ENCODE peak calls at places on chromosome 9, in six cellular contexts. J, U, S, F, X and D are unnamed samples.
A peak's percentile ranks its signal among the peaks of the same experiment; 100 is the strongest.

GRCh38 chr9:35903049-35903448 is 3.0 kb upstream of the HRCT1 start:
- DNase-seq in S (peak; percentile 51), F (no peak), X (no peak), U (no peak), J (peak; percentile 72), D (no peak)

GRCh38 chr9:114395196-114395595 is 7.4 kb upstream of the AKNA start:
- DNase-seq in X (no peak), S (no peak), U (no peak), F (no peak), J (peak; percentile 57), D (no peak)

GRCh38 chr9:135840539-135840938 is 66.8 kb downstream of the CAMSAP1 start:
- DNase-seq in F (no peak), J (no peak), S (no peak), U (no peak), X (no peak), D (no peak)

GRCh38 chr9:112764837-112765236 is 14.3 kb downstream of the SNX30 start:
- DNase-seq in F (no peak), X (no peak), U (no peak), S (peak; percentile 31), J (no peak), D (no peak)

GRCh38 chr9:91296354-91296753 is 65.4 kb downstream of the AUH start:
- DNase-seq in X (no peak), J (no peak), S (no peak), F (no peak), U (no peak), D (no peak)

GRCh38 chr9:125767349-125767748 is 20.2 kb downstream of the PBX3 start:
- DNase-seq in S (no peak), X (no peak), J (no peak), F (no peak), U (no peak), D (no peak)

GRCh38 chr9:71931166-71931565 is 19.7 kb downstream of the C9orf85 start:
- DNase-seq in S (no peak), U (no peak), J (no peak), F (no peak), X (no peak), D (no peak)

GRCh38 chr9:33737811-33738606 is 57.4 kb upstream of the PRSS3 start:
- DNase-seq in F (no peak), S (peak; percentile 28), J (peak; percentile 59), U (peak; percentile 65), X (no peak), D (no peak)

GRCh38 chr9:126528111-126528510 is 85.6 kb upstream of the LMX1B start:
- DNase-seq in F (no peak), U (no peak), J (no peak), S (no peak), X (no peak), D (no peak)

GRCh38 chr9:87792831-87793288 is 66.9 kb downstream of the CTSL start:
- DNase-seq in X (peak; percentile 36), J (no peak), U (no peak), F (no peak), S (peak; percentile 79), D (peak; percentile 23)

GRCh38 chr9:33024126-33024965 is 727 bp upstream of the DNAJA1 start:
- DNase-seq in S (no peak), X (no peak), F (no peak), U (no peak), J (peak; percentile 63), D (no peak)

GRCh38 chr9:26266111-26266791 is 588.0 kb upstream of the TUSC1 start:
- DNase-seq in F (no peak), J (no peak), X (no peak), S (no peak), U (no peak), D (no peak)

GRCh38 chr9:81320909-81321482 is 368.4 kb downstream of the TLE1 start:
- DNase-seq in U (no peak), X (no peak), F (no peak), S (no peak), J (peak; percentile 70), D (no peak)

GRCh38 chr9:131578778-131579504 is 33.6 kb downstream of the PRRT1B start:
- DNase-seq in F (peak; percentile 66), X (peak; percentile 16), U (no peak), S (no peak), J (peak; percentile 56), D (peak; percentile 43)

GRCh38 chr9:106974341-106974740 is 111.4 kb downstream of the ZNF462 start:
- DNase-seq in S (no peak), X (no peak), J (no peak), F (no peak), U (no peak), D (no peak)

GRCh38 chr9:33106827-33107621 is 30.6 kb upstream of the SMU1 start:
- DNase-seq in F (no peak), S (peak; percentile 23), J (no peak), X (no peak), U (no peak), D (no peak)

GRCh38 chr9:35790385-35791291 is 753 bp upstream of the NPR2 start:
- DNase-seq in S (peak; percentile 72), F (peak; percentile 72), U (peak; percentile 78), J (peak; percentile 92), X (no peak), D (peak; percentile 69)

GRCh38 chr9:119366909-119367690 is 2.1 kb downstream of the BRINP1 start:
- DNase-seq in U (no peak), F (no peak), S (no peak), J (no peak), X (no peak), D (no peak)

GRCh38 chr9:3777137-3777536 is 251.3 kb upstream of the RFX3 start:
- DNase-seq in X (no peak), J (no peak), F (no peak), U (no peak), S (no peak), D (no peak)

GRCh38 chr9:136629879-136630661 is 32.6 kb upstream of the EGFL7 start:
- DNase-seq in U (peak; percentile 88), X (no peak), S (peak; percentile 72), J (peak; percentile 91), F (peak; percentile 79), D (no peak)

GRCh38 chr9:83955985-83956287 is 24.1 kb downstream of the HNRNPK start:
- DNase-seq in F (no peak), J (no peak), U (no peak), S (no peak), X (no peak), D (no peak)

GRCh38 chr9:135199489-135199888 is 112.0 kb downstream of the OLFM1 start:
- DNase-seq in S (no peak), X (no peak), F (no peak), J (no peak), U (no peak), D (no peak)

GRCh38 chr9:115164511-115164974 is 46.6 kb upstream of the TNC start:
- DNase-seq in J (peak; percentile 15), S (no peak), U (no peak), X (no peak), F (no peak), D (no peak)

GRCh38 chr9:21070171-21070571 is 7.6 kb downstream of the IFNB1 start:
- DNase-seq in F (no peak), S (no peak), U (no peak), J (no peak), X (no peak), D (no peak)

GRCh38 chr9:112325600-112325999 is 7.8 kb downstream of the PTBP3 start:
- DNase-seq in U (no peak), S (no peak), F (no peak), J (no peak), X (no peak), D (no peak)

GRCh38 chr9:123268240-123268949 is at the start of gene STRBP:
- DNase-seq in U (peak; percentile 94), F (peak; percentile 92), S (peak; percentile 99), X (peak; percentile 50), J (peak; percentile 99), D (peak; percentile 92)

GRCh38 chr9:8917978-8918739 is 1118.6 kb upstream of the DMAC1 start:
- DNase-seq in J (no peak), U (no peak), F (no peak), X (no peak), S (no peak), D (no peak)

GRCh38 chr9:129111762-129112151 is 542 bp downstream of the PTPA start:
- DNase-seq in X (no peak), F (peak; percentile 54), U (no peak), J (peak; percentile 69), S (peak; percentile 56), D (no peak)

GRCh38 chr9:69785757-69786156 is 25.9 kb upstream of the PTAR1 start:
- DNase-seq in S (no peak), J (no peak), X (no peak), F (no peak), U (no peak), D (no peak)

GRCh38 chr9:109817146-109817845 is 37.3 kb downstream of the PALM2AKAP2 start:
- DNase-seq in F (no peak), J (no peak), U (peak; percentile 47), S (no peak), X (no peak), D (no peak)
- TF ChIP-seq TAF1 in F (no peak), J (no peak), U (no peak), S (no peak), X (no peak), D (no peak)

GRCh38 chr9:89891221-89892052 is 286.6 kb downstream of the GADD45G start:
- DNase-seq in U (no peak), S (no peak), X (no peak), F (no peak), J (no peak), D (no peak)
- TF ChIP-seq POLR2AphosphoS5 in U (no peak), S (no peak), X (no peak), F (no peak), J (no peak), D (no peak)

GRCh38 chr9:102967979-102968378 is 27.2 kb upstream of the CYLC2 start:
- DNase-seq in J (no peak), X (no peak), S (no peak), U (no peak), F (no peak), D (no peak)
- TF ChIP-seq TAF1 in J (no peak), X (no peak), S (no peak), U (no peak), F (no peak), D (no peak)

GRCh38 chr9:16773116-16773515 is 97.4 kb downstream of the BNC2 start:
- DNase-seq in J (no peak), S (no peak), X (no peak), U (no peak), F (no peak), D (no peak)

GRCh38 chr9:16773617-16774016 is 96.9 kb downstream of the BNC2 start:
- DNase-seq in X (no peak), U (no peak), J (no peak), F (no peak), S (no peak), D (no peak)

GRCh38 chr9:16771352-16771751 is 99.1 kb downstream of the BNC2 start:
- DNase-seq in X (no peak), F (no peak), S (no peak), U (no peak), J (no peak), D (no peak)

GRCh38 chr9:16768816-16769215 is 101.7 kb downstream of the BNC2 start:
- DNase-seq in U (no peak), S (no peak), F (no peak), J (no peak), X (no peak), D (no peak)

DNA sequence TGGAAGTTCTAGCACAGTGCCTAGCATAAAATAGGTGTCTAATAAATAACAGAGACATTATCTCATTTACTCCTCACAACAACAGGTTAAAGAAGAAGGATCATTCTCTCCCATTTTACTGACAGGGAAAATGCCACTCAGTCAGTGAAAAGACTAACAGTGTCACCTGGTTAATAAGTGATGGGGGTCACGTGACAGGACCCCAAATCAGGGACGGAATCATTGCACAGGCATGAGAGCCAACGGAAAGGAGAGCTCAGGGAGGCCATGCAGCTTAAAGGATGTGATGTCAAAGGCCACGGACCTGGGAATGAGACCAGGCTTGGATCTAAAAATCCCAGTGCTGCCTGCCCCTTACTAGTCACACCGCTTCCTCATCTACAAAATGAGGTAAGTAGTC is 101.2 kb downstream of the BNC2 start:
- DNase-seq in J (no peak), S (no peak), X (no peak), U (no peak), F (no peak), D (no peak)
- TF ChIP-seq POLR2AphosphoS5 in J (no peak), S (no peak), X (no peak), U (no peak), F (no peak), D (no peak)